ENCODE peak calls at places on chromosomes 12 and 14, in nine cellular contexts. G, S, N, F, Y, C, H, X and T are unnamed samples.

GRCh38 chr14:102920998-102921304 is 1.5 kb upstream of the AMN start:
- DNase-seq in G (no peak), S (no peak), N (no peak), F (no peak), Y (no peak), C (no peak), H (no peak), X (no peak), T (no peak)

GRCh38 chr14:36505193-36505815 is 14.7 kb downstream of the NKX2-1 start:
- DNase-seq in G (no peak), S (no peak), N (peak; percentile 67), F (no peak), Y (no peak), C (no peak), H (peak; percentile 23), X (no peak), T (no peak)

GRCh38 chr14:80202888-80203562 is 8.3 kb downstream of the DIO2 start:
- DNase-seq in G (no peak), S (no peak), N (no peak), F (peak; percentile 7), Y (no peak), C (no peak), H (no peak), X (peak; percentile 18), T (no peak)

GRCh38 chr14:94337274-94337673 is 14.1 kb upstream of the SERPINA6 start:
- DNase-seq in G (no peak), S (no peak), N (no peak), F (no peak), Y (no peak), C (no peak), H (no peak), X (peak; percentile 81), T (no peak)

GRCh38 chr14:100031506-100032281 is 33.5 kb upstream of the EVL start:
- DNase-seq in G (no peak), S (peak; percentile 96), N (no peak), F (peak; percentile 8), Y (peak; percentile 96), C (peak; percentile 60), H (peak; percentile 78), X (peak; percentile 99), T (peak; percentile 88)

GRCh38 chr14:69059658-69060648 is 80.9 kb upstream of the ACTN1 start:
- DNase-seq in G (no peak), S (peak; percentile 93), N (no peak), F (no peak), Y (peak; percentile 67), C (no peak), H (peak; percentile 72), X (peak; percentile 99), T (peak; percentile 87)

GRCh38 chr12:14283489-14284144 is 81.9 kb upstream of the ATF7IP start:
- DNase-seq in G (peak; percentile 76), S (no peak), N (no peak), F (no peak), Y (no peak), C (no peak), H (no peak), X (no peak), T (no peak)

GRCh38 chr12:84329933-84330332 is 582.7 kb downstream of the SLC6A15 start:
- DNase-seq in G (no peak), S (no peak), N (no peak), F (no peak), Y (no peak), C (no peak), H (peak; percentile 16), X (no peak), T (no peak)

GRCh38 chr12:22527999-22528398 is 16.3 kb downstream of the C2CD5 start:
- DNase-seq in G (no peak), S (peak; percentile 20), N (no peak), F (no peak), Y (no peak), C (no peak), H (no peak), X (peak; percentile 49), T (peak; percentile 60)

GRCh38 chr14:74551001-74551400 is 57.4 kb downstream of the ISCA2 start:
- DNase-seq in G (no peak), S (no peak), N (no peak), F (no peak), Y (no peak), C (no peak), H (no peak), X (no peak), T (no peak)

GRCh38 chr14:64721391-64721791 is 17.2 kb downstream of the PLEKHG3 start:
- DNase-seq in G (no peak), S (peak; percentile 86), N (no peak), F (no peak), Y (no peak), C (no peak), H (no peak), X (peak; percentile 76), T (peak; percentile 81)

GRCh38 chr12:58364389-58365086 is 423.2 kb downstream of the ATP23 start:
- DNase-seq in G (no peak), S (peak; percentile 98), N (no peak), F (no peak), Y (peak; percentile 25), C (no peak), H (peak; percentile 67), X (peak; percentile 99), T (peak; percentile 97)

GRCh38 chr12:52310622-52311281 is 10.4 kb downstream of the KRT83 start:
- DNase-seq in G (no peak), S (no peak), N (no peak), F (no peak), Y (no peak), C (no peak), H (no peak), X (no peak), T (no peak)

GRCh38 chr14:20469242-20469889 is at the start of gene PNP:
- DNase-seq in G (peak; percentile 65), S (peak; percentile 52), N (peak; percentile 96), F (peak; percentile 94), Y (peak; percentile 99), C (peak; percentile 87), H (peak; percentile 90), X (peak; percentile 91), T (peak; percentile 67)

GRCh38 chr14:87052646-87053225 is 940.2 kb downstream of the GALC start:
- DNase-seq in G (no peak), S (no peak), N (no peak), F (no peak), Y (no peak), C (no peak), H (no peak), X (no peak), T (no peak)

DNA sequence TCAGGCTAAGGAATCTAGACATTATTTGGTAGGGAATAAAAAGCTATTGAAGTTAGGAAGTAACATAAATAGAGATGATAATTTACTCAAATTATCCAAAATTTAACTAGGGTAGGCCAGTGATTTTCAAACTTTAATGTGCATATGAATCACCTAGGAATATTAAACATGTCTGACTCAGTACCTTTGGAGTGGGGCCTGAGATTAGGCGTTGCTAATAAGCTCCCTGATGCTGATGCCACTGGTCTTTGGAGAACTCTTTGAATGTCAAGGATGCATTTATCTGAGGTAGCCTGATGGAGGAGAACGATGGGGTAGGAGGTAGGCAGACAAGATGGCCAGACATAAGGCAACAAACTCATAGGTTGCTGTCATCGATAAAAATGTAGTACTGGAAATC is 33.2 kb downstream of the EFCAB11 start:
- DNase-seq in G (no peak), S (no peak), N (no peak), F (no peak), Y (no peak), C (no peak), H (no peak), X (peak; percentile 41), T (no peak)
- TF ChIP-seq CTCF in G (no peak), S (no peak), N (no peak), F (no peak), Y (no peak), C (no peak), H (no peak), X (no peak), T (no peak)

GRCh38 chr14:61484826-61485584 is 163.6 kb downstream of the PRKCH start:
- DNase-seq in G (no peak), S (no peak), N (no peak), F (no peak), Y (no peak), C (no peak), H (no peak), X (no peak), T (no peak)
- H3K4me3 ChIP-seq in G (no peak overlapping the region), S (no peak overlapping the region), N (no peak overlapping the region), F (no peak overlapping the region), Y (no peak overlapping the region), C (no peak overlapping the region), H (no peak overlapping the region), X (no peak overlapping the region), T (no peak overlapping the region)

GRCh38 chr14:38524636-38525403 is 268.9 kb upstream of the CLEC14A start:
- DNase-seq in G (no peak), S (no peak), N (no peak), F (no peak), Y (no peak), C (no peak), H (no peak), X (no peak), T (no peak)

GRCh38 chr14:38527502-38527878 is 271.6 kb upstream of the CLEC14A start:
- DNase-seq in G (no peak), S (no peak), N (no peak), F (no peak), Y (no peak), C (no peak), H (no peak), X (no peak), T (no peak)

GRCh38 chr14:38521591-38521990 is 265.7 kb upstream of the CLEC14A start:
- DNase-seq in G (no peak), S (no peak), N (no peak), F (no peak), Y (no peak), C (no peak), H (no peak), X (no peak), T (no peak)

GRCh38 chr14:38526841-38527501 is 271.1 kb upstream of the CLEC14A start:
- DNase-seq in G (no peak), S (no peak), N (no peak), F (no peak), Y (no peak), C (no peak), H (no peak), X (no peak), T (no peak)

DNA sequence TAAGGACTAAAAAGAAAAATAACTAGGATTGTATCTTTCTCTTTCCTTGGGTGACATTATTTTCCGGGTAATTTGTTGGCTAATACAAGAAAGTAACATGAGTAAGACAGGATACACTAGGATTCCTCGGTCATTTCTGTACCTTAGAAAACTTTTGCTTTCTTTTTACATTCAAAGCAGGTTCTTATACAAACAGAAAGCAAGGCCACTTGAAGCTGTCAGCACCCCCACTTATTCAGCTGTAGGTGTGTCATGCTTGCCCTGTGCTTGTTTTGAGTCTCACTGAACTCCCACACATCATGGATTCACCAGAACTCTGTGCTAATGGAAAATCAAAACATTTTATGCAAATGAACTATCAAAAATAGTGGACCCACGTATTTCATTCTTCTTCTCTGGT is 266.8 kb upstream of the CLEC14A start:
- DNase-seq in G (no peak), S (no peak), N (no peak), F (no peak), Y (no peak), C (no peak), H (no peak), X (no peak), T (no peak)
- TF ChIP-seq CTCF in G (no peak), S (no peak), N (no peak), F (no peak), Y (no peak), C (no peak), H (no peak), X (no peak), T (no peak)

DNA sequence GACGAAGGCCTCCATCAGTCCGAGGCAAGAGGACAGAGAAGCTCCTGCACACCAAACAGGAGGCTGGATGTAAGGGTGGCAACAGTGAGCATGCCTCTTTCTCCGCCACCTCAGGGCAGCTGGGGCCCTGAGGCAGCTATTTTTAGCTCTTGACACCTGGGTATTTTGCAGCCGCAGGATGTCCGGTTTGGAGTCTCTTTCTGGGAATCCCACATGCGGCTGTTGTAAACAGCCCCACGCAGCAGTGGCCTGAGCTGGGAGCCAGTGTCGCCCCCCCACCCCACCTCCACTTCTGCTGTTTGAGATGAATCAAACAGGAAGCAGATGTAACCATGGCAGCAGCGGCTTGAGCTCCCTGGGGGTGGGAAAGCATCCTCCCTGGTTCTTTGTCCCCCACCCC is 11.7 kb downstream of the HDAC7 start:
- DNase-seq in G (peak; percentile 43), S (no peak), N (peak; percentile 87), F (no peak), Y (no peak), C (no peak), H (peak; percentile 49), X (peak; percentile 53), T (no peak)
- H3K4me3 ChIP-seq in G (peak overlapping the region; percentile 34), S (no peak overlapping the region), N (no peak overlapping the region), F (no peak overlapping the region), Y (no peak overlapping the region), C (no peak overlapping the region), H (no peak overlapping the region), X (no peak overlapping the region), T (no peak overlapping the region)